ENCODE peak calls at places on chromosomes 13 and 19, in seven cellular contexts. S is lung; T is stimulated activated CD4-positive, alpha-beta T cell treated with anti-CD3 and anti-CD28 coated beads, Interleukin-1b, Interleukin-23, amount 100 ng/mL, for 1 hour; X is T1000; A is left kidney; R is HFFc6; V is ELR. J is an unnamed sample.

GRCh38 chr19:3785464-3785937 is 680 bp downstream of the MATK start:
- DNase-seq in R (no peak), X (no peak), V (no peak), S (no peak), T (no peak), A (peak), J (peak)

GRCh38 chr13:112752211-112752610 is 62.4 kb downstream of the ATP11A start:
- DNase-seq in S (no peak), V (no peak), T (no peak), A (no peak), R (no peak), X (no peak), J (no peak)

GRCh38 chr19:1678073-1678472 is 25.7 kb upstream of the TCF3 start:
- DNase-seq in X (no peak), T (no peak), V (no peak), R (no peak), A (no peak), S (no peak), J (no peak)

GRCh38 chr19:46762245-46762890 is 16.1 kb upstream of the STRN4 start:
- DNase-seq in R (no peak), S (no peak), T (no peak), A (no peak), X (no peak), V (no peak), J (no peak)

GRCh38 chr19:290539-291521 is at the start of gene PLPP2:
- DNase-seq in S (peak), V (peak), R (no peak), X (peak), A (peak), T (no peak), J (no peak)

GRCh38 chr19:28393574-28394336 is 819.2 kb downstream of the UQCRFS1 start:
- DNase-seq in T (no peak), V (peak), S (no peak), X (no peak), R (no peak), A (peak), J (no peak)

GRCh38 chr19:15453091-15453498 is 3.3 kb upstream of the WIZ start:
- DNase-seq in R (no peak), A (peak), S (no peak), V (no peak), X (no peak), T (no peak), J (no peak)

GRCh38 chr19:55640043-55640576 is 692 bp upstream of the ZNF580 start:
- DNase-seq in V (peak), S (peak), A (peak), R (peak), T (no peak), X (no peak), J (peak)

GRCh38 chr19:5178841-5179625 is 161.6 kb downstream of the PTPRS start:
- DNase-seq in A (no peak), S (no peak), X (no peak), T (no peak), V (no peak), R (no peak), J (no peak)

GRCh38 chr19:41050426-41050825 is 37.8 kb upstream of the CYP2A13 start:
- DNase-seq in V (no peak), T (no peak), S (no peak), R (no peak), X (no peak), A (no peak), J (no peak)

GRCh38 chr13:76635232-76636021 is 250.8 kb downstream of the KCTD12 start:
- DNase-seq in A (no peak), T (no peak), V (no peak), X (no peak), R (no peak), S (no peak), J (no peak)

GRCh38 chr13:42814868-42815267 is 33.5 kb downstream of the FAM216B start:
- DNase-seq in A (peak), S (no peak), V (peak), R (peak), X (no peak), T (no peak), J (no peak)

GRCh38 chr19:48506138-48506733 is 5.4 kb downstream of the LMTK3 start:
- DNase-seq in S (no peak), R (peak), V (peak), A (no peak), T (no peak), X (no peak), J (peak)

GRCh38 chr19:14871619-14872230 is 14.2 kb downstream of the OR7A17 start:
- DNase-seq in X (no peak), S (no peak), T (no peak), V (peak), A (no peak), R (no peak), J (no peak)

GRCh38 chr13:30607908-30608307 is 9.8 kb upstream of the USPL1 start:
- DNase-seq in A (no peak), V (no peak), X (no peak), T (no peak), S (peak), R (no peak), J (peak)

GRCh38 chr13:75250526-75251183 is 231.3 kb downstream of the TBC1D4 start:
- DNase-seq in R (no peak), V (peak), A (no peak), X (no peak), S (no peak), T (no peak), J (no peak)

GRCh38 chr13:24746618-24747247 is 17.2 kb upstream of the RNF17 start:
- DNase-seq in S (no peak), T (no peak), X (no peak), V (peak), R (no peak), A (peak), J (no peak)

GRCh38 chr19:10001899-10002298 is 8.4 kb downstream of the COL5A3 start:
- DNase-seq in R (no peak), V (peak), A (no peak), X (no peak), S (no peak), T (no peak), J (no peak)

GRCh38 chr19:51614789-51615188 is 15.4 kb downstream of the SIGLEC5 start:
- DNase-seq in R (no peak), A (no peak), T (no peak), V (no peak), S (no peak), X (no peak), J (no peak)

GRCh38 chr13:51765142-51765515 is 38.8 kb downstream of the DHRS12 start:
- DNase-seq in T (no peak), A (no peak), R (no peak), S (no peak), V (no peak), X (no peak), J (no peak)

GRCh38 chr19:56538761-56539263 is at the start of gene ZFP28:
- DNase-seq in S (peak), V (no peak), X (no peak), T (no peak), A (no peak), R (peak), J (peak)

GRCh38 chr19:3154957-3155736 is 19.3 kb downstream of the GNA15 start:
- DNase-seq in S (peak), V (peak), X (peak), A (peak), T (peak), R (peak), J (peak)

GRCh38 chr19:42108527-42109389 is 23.5 kb downstream of the POU2F2 start:
- DNase-seq in T (peak), A (peak), S (peak), V (peak), X (peak), R (peak), J (peak)

GRCh38 chr13:88144580-88144979 is 473.4 kb downstream of the SLITRK5 start:
- DNase-seq in S (no peak), X (no peak), R (no peak), V (no peak), A (no peak), T (no peak), J (no peak)

GRCh38 chr19:33355535-33355934 is 18.0 kb upstream of the CEBPG start:
- DNase-seq in V (no peak), S (no peak), A (no peak), T (no peak), R (no peak), X (no peak), J (no peak)

GRCh38 chr19:16566161-16566560 is 6.1 kb downstream of the SLC35E1 start:
- DNase-seq in S (no peak), X (no peak), T (no peak), V (no peak), A (no peak), R (no peak), J (peak)

GRCh38 chr13:70484931-70485330 is 376.7 kb upstream of the KLHL1 start:
- DNase-seq in S (no peak), X (no peak), T (no peak), R (no peak), V (no peak), A (no peak), J (no peak)

GRCh38 chr19:32223106-32223505 is 122.3 kb upstream of the ZNF507 start:
- DNase-seq in R (no peak), V (no peak), X (no peak), S (no peak), A (no peak), T (no peak), J (no peak)

GRCh38 chr19:46976845-46977320 is 42.8 kb upstream of the NPAS1 start:
- DNase-seq in T (no peak), R (peak), X (no peak), S (no peak), V (peak), A (peak), J (no peak)

GRCh38 chr13:69194130-69194529 is 913.5 kb upstream of the ATXN8OS start:
- DNase-seq in A (no peak), X (no peak), R (no peak), T (no peak), V (no peak), S (no peak), J (no peak)